ENCODE peak calls at places on chromosomes 7 and 10, in seven cellular contexts. One of them, this sample, is unnamed.

GRCh38 chr7:133771778-133772421 is 355.2 kb upstream of the LRGUK start:
- DNase-seq in left ventricle myocardium inferior: no peak
- DNase-seq in SIG-M5: no peak
- DNase-seq in LoVo: no peak
- DNase-seq in stimulated activated CD4-positive, alpha-beta T cell treated with anti-CD3 and anti-CD28 coated beads, Interleukin-1b, Interleukin-23, amount 100 ng/mL, for 24 hours: no peak
- DNase-seq in foreskin fibroblast: no peak
- DNase-seq in stimulated activated CD8-positive, alpha-beta memory T cell treated with anti-CD3 and anti-CD28 coated beads, Interleukin-12 subunit alpha, Interleukin-12 subunit beta, amount 100 ng/mL, for 1 hour: no peak
- DNase-seq in this sample: no peak

GRCh38 chr7:101172854-101173751 is 7.0 kb downstream of the NAT16 start:
- DNase-seq in left ventricle myocardium inferior: peak
- DNase-seq in SIG-M5: no peak
- DNase-seq in LoVo: peak
- DNase-seq in stimulated activated CD4-positive, alpha-beta T cell treated with anti-CD3 and anti-CD28 coated beads, Interleukin-1b, Interleukin-23, amount 100 ng/mL, for 24 hours: no peak
- DNase-seq in foreskin fibroblast: peak
- DNase-seq in stimulated activated CD8-positive, alpha-beta memory T cell treated with anti-CD3 and anti-CD28 coated beads, Interleukin-12 subunit alpha, Interleukin-12 subunit beta, amount 100 ng/mL, for 1 hour: no peak
- DNase-seq in this sample: no peak

GRCh38 chr7:105734233-105734632 is 142.2 kb downstream of the ATXN7L1 start:
- DNase-seq in left ventricle myocardium inferior: no peak
- DNase-seq in SIG-M5: no peak
- DNase-seq in LoVo: no peak
- DNase-seq in stimulated activated CD4-positive, alpha-beta T cell treated with anti-CD3 and anti-CD28 coated beads, Interleukin-1b, Interleukin-23, amount 100 ng/mL, for 24 hours: no peak
- DNase-seq in foreskin fibroblast: no peak
- DNase-seq in stimulated activated CD8-positive, alpha-beta memory T cell treated with anti-CD3 and anti-CD28 coated beads, Interleukin-12 subunit alpha, Interleukin-12 subunit beta, amount 100 ng/mL, for 1 hour: no peak
- DNase-seq in this sample: no peak

GRCh38 chr7:95798401-95798930 is 26.1 kb downstream of the DYNC1I1 start:
- DNase-seq in left ventricle myocardium inferior: no peak
- DNase-seq in SIG-M5: no peak
- DNase-seq in LoVo: no peak
- DNase-seq in stimulated activated CD4-positive, alpha-beta T cell treated with anti-CD3 and anti-CD28 coated beads, Interleukin-1b, Interleukin-23, amount 100 ng/mL, for 24 hours: no peak
- DNase-seq in foreskin fibroblast: no peak
- DNase-seq in stimulated activated CD8-positive, alpha-beta memory T cell treated with anti-CD3 and anti-CD28 coated beads, Interleukin-12 subunit alpha, Interleukin-12 subunit beta, amount 100 ng/mL, for 1 hour: no peak
- DNase-seq in this sample: no peak

GRCh38 chr10:131930586-131931330 is 29.9 kb downstream of the PPP2R2D start:
- DNase-seq in left ventricle myocardium inferior: no peak
- DNase-seq in SIG-M5: no peak
- DNase-seq in LoVo: no peak
- DNase-seq in stimulated activated CD4-positive, alpha-beta T cell treated with anti-CD3 and anti-CD28 coated beads, Interleukin-1b, Interleukin-23, amount 100 ng/mL, for 24 hours: no peak
- DNase-seq in foreskin fibroblast: no peak
- DNase-seq in stimulated activated CD8-positive, alpha-beta memory T cell treated with anti-CD3 and anti-CD28 coated beads, Interleukin-12 subunit alpha, Interleukin-12 subunit beta, amount 100 ng/mL, for 1 hour: no peak
- DNase-seq in this sample: no peak

GRCh38 chr10:14391342-14391741 is 60.6 kb upstream of the FRMD4A start:
- DNase-seq in left ventricle myocardium inferior: no peak
- DNase-seq in SIG-M5: no peak
- DNase-seq in LoVo: no peak
- DNase-seq in stimulated activated CD4-positive, alpha-beta T cell treated with anti-CD3 and anti-CD28 coated beads, Interleukin-1b, Interleukin-23, amount 100 ng/mL, for 24 hours: no peak
- DNase-seq in foreskin fibroblast: no peak
- DNase-seq in stimulated activated CD8-positive, alpha-beta memory T cell treated with anti-CD3 and anti-CD28 coated beads, Interleukin-12 subunit alpha, Interleukin-12 subunit beta, amount 100 ng/mL, for 1 hour: no peak
- DNase-seq in this sample: no peak

GRCh38 chr7:148230883-148231282 is 359.7 kb upstream of the C7orf33 start:
- DNase-seq in left ventricle myocardium inferior: no peak
- DNase-seq in SIG-M5: no peak
- DNase-seq in LoVo: no peak
- DNase-seq in stimulated activated CD4-positive, alpha-beta T cell treated with anti-CD3 and anti-CD28 coated beads, Interleukin-1b, Interleukin-23, amount 100 ng/mL, for 24 hours: no peak
- DNase-seq in foreskin fibroblast: no peak
- DNase-seq in stimulated activated CD8-positive, alpha-beta memory T cell treated with anti-CD3 and anti-CD28 coated beads, Interleukin-12 subunit alpha, Interleukin-12 subunit beta, amount 100 ng/mL, for 1 hour: no peak
- DNase-seq in this sample: no peak

GRCh38 chr10:84097787-84098353 is 41.4 kb upstream of the GHITM start:
- DNase-seq in left ventricle myocardium inferior: no peak
- DNase-seq in SIG-M5: no peak
- DNase-seq in LoVo: peak
- DNase-seq in stimulated activated CD4-positive, alpha-beta T cell treated with anti-CD3 and anti-CD28 coated beads, Interleukin-1b, Interleukin-23, amount 100 ng/mL, for 24 hours: no peak
- DNase-seq in foreskin fibroblast: no peak
- DNase-seq in stimulated activated CD8-positive, alpha-beta memory T cell treated with anti-CD3 and anti-CD28 coated beads, Interleukin-12 subunit alpha, Interleukin-12 subunit beta, amount 100 ng/mL, for 1 hour: no peak
- DNase-seq in this sample: no peak

GRCh38 chr7:42236266-42237161 is 495 bp downstream of the GLI3 start:
- DNase-seq in left ventricle myocardium inferior: peak
- DNase-seq in SIG-M5: no peak
- DNase-seq in LoVo: no peak
- DNase-seq in stimulated activated CD4-positive, alpha-beta T cell treated with anti-CD3 and anti-CD28 coated beads, Interleukin-1b, Interleukin-23, amount 100 ng/mL, for 24 hours: no peak
- DNase-seq in foreskin fibroblast: peak
- DNase-seq in stimulated activated CD8-positive, alpha-beta memory T cell treated with anti-CD3 and anti-CD28 coated beads, Interleukin-12 subunit alpha, Interleukin-12 subunit beta, amount 100 ng/mL, for 1 hour: no peak
- DNase-seq in this sample: no peak

GRCh38 chr7:98870071-98870651 is 347 bp upstream of the TMEM130 start:
- DNase-seq in left ventricle myocardium inferior: peak
- DNase-seq in SIG-M5: no peak
- DNase-seq in LoVo: no peak
- DNase-seq in stimulated activated CD4-positive, alpha-beta T cell treated with anti-CD3 and anti-CD28 coated beads, Interleukin-1b, Interleukin-23, amount 100 ng/mL, for 24 hours: peak
- DNase-seq in foreskin fibroblast: peak
- DNase-seq in stimulated activated CD8-positive, alpha-beta memory T cell treated with anti-CD3 and anti-CD28 coated beads, Interleukin-12 subunit alpha, Interleukin-12 subunit beta, amount 100 ng/mL, for 1 hour: peak
- DNase-seq in this sample: peak

GRCh38 chr10:43689955-43690771 is 41.5 kb upstream of the ZNF32 start:
- DNase-seq in left ventricle myocardium inferior: peak
- DNase-seq in SIG-M5: no peak
- DNase-seq in LoVo: peak
- DNase-seq in stimulated activated CD4-positive, alpha-beta T cell treated with anti-CD3 and anti-CD28 coated beads, Interleukin-1b, Interleukin-23, amount 100 ng/mL, for 24 hours: peak
- DNase-seq in foreskin fibroblast: peak
- DNase-seq in stimulated activated CD8-positive, alpha-beta memory T cell treated with anti-CD3 and anti-CD28 coated beads, Interleukin-12 subunit alpha, Interleukin-12 subunit beta, amount 100 ng/mL, for 1 hour: peak
- DNase-seq in this sample: peak

GRCh38 chr7:98234429-98235147 is 17.4 kb downstream of the TECPR1 start:
- DNase-seq in left ventricle myocardium inferior: no peak
- DNase-seq in SIG-M5: no peak
- DNase-seq in LoVo: no peak
- DNase-seq in stimulated activated CD4-positive, alpha-beta T cell treated with anti-CD3 and anti-CD28 coated beads, Interleukin-1b, Interleukin-23, amount 100 ng/mL, for 24 hours: no peak
- DNase-seq in foreskin fibroblast: no peak
- DNase-seq in stimulated activated CD8-positive, alpha-beta memory T cell treated with anti-CD3 and anti-CD28 coated beads, Interleukin-12 subunit alpha, Interleukin-12 subunit beta, amount 100 ng/mL, for 1 hour: no peak
- DNase-seq in this sample: no peak

GRCh38 chr7:113128028-113128427 is 9.7 kb upstream of the SMIM30 start:
- DNase-seq in left ventricle myocardium inferior: no peak
- DNase-seq in SIG-M5: no peak
- DNase-seq in LoVo: no peak
- DNase-seq in stimulated activated CD4-positive, alpha-beta T cell treated with anti-CD3 and anti-CD28 coated beads, Interleukin-1b, Interleukin-23, amount 100 ng/mL, for 24 hours: no peak
- DNase-seq in foreskin fibroblast: no peak
- DNase-seq in stimulated activated CD8-positive, alpha-beta memory T cell treated with anti-CD3 and anti-CD28 coated beads, Interleukin-12 subunit alpha, Interleukin-12 subunit beta, amount 100 ng/mL, for 1 hour: no peak
- DNase-seq in this sample: no peak

GRCh38 chr7:92987095-92987494 is 130.7 kb downstream of the SAMD9 start:
- DNase-seq in left ventricle myocardium inferior: no peak
- DNase-seq in SIG-M5: no peak
- DNase-seq in LoVo: no peak
- DNase-seq in stimulated activated CD4-positive, alpha-beta T cell treated with anti-CD3 and anti-CD28 coated beads, Interleukin-1b, Interleukin-23, amount 100 ng/mL, for 24 hours: no peak
- DNase-seq in foreskin fibroblast: peak
- DNase-seq in stimulated activated CD8-positive, alpha-beta memory T cell treated with anti-CD3 and anti-CD28 coated beads, Interleukin-12 subunit alpha, Interleukin-12 subunit beta, amount 100 ng/mL, for 1 hour: no peak
- DNase-seq in this sample: no peak

GRCh38 chr7:135224027-135224426 is 9.6 kb upstream of the STRA8 start:
- DNase-seq in left ventricle myocardium inferior: no peak
- DNase-seq in SIG-M5: peak
- DNase-seq in LoVo: no peak
- DNase-seq in stimulated activated CD4-positive, alpha-beta T cell treated with anti-CD3 and anti-CD28 coated beads, Interleukin-1b, Interleukin-23, amount 100 ng/mL, for 24 hours: no peak
- DNase-seq in foreskin fibroblast: no peak
- DNase-seq in stimulated activated CD8-positive, alpha-beta memory T cell treated with anti-CD3 and anti-CD28 coated beads, Interleukin-12 subunit alpha, Interleukin-12 subunit beta, amount 100 ng/mL, for 1 hour: no peak
- DNase-seq in this sample: no peak

GRCh38 chr7:137342751-137343482 is 616 bp downstream of the PTN start:
- DNase-seq in left ventricle myocardium inferior: no peak
- DNase-seq in SIG-M5: no peak
- DNase-seq in LoVo: no peak
- DNase-seq in stimulated activated CD4-positive, alpha-beta T cell treated with anti-CD3 and anti-CD28 coated beads, Interleukin-1b, Interleukin-23, amount 100 ng/mL, for 24 hours: no peak
- DNase-seq in foreskin fibroblast: no peak
- DNase-seq in stimulated activated CD8-positive, alpha-beta memory T cell treated with anti-CD3 and anti-CD28 coated beads, Interleukin-12 subunit alpha, Interleukin-12 subunit beta, amount 100 ng/mL, for 1 hour: no peak
- DNase-seq in this sample: no peak

GRCh38 chr7:87416682-87417587 is 58.5 kb downstream of the ABCB4 start:
- DNase-seq in left ventricle myocardium inferior: no peak
- DNase-seq in SIG-M5: no peak
- DNase-seq in LoVo: peak
- DNase-seq in stimulated activated CD4-positive, alpha-beta T cell treated with anti-CD3 and anti-CD28 coated beads, Interleukin-1b, Interleukin-23, amount 100 ng/mL, for 24 hours: peak
- DNase-seq in foreskin fibroblast: peak
- DNase-seq in stimulated activated CD8-positive, alpha-beta memory T cell treated with anti-CD3 and anti-CD28 coated beads, Interleukin-12 subunit alpha, Interleukin-12 subunit beta, amount 100 ng/mL, for 1 hour: peak
- DNase-seq in this sample: peak

GRCh38 chr7:136480875-136481274 is 387.6 kb upstream of the CHRM2 start:
- DNase-seq in left ventricle myocardium inferior: no peak
- DNase-seq in SIG-M5: no peak
- DNase-seq in LoVo: no peak
- DNase-seq in stimulated activated CD4-positive, alpha-beta T cell treated with anti-CD3 and anti-CD28 coated beads, Interleukin-1b, Interleukin-23, amount 100 ng/mL, for 24 hours: no peak
- DNase-seq in foreskin fibroblast: no peak
- DNase-seq in stimulated activated CD8-positive, alpha-beta memory T cell treated with anti-CD3 and anti-CD28 coated beads, Interleukin-12 subunit alpha, Interleukin-12 subunit beta, amount 100 ng/mL, for 1 hour: no peak
- DNase-seq in this sample: no peak

GRCh38 chr7:54955296-54955695 is 63.5 kb upstream of the EGFR start:
- DNase-seq in left ventricle myocardium inferior: no peak
- DNase-seq in SIG-M5: no peak
- DNase-seq in LoVo: no peak
- DNase-seq in stimulated activated CD4-positive, alpha-beta T cell treated with anti-CD3 and anti-CD28 coated beads, Interleukin-1b, Interleukin-23, amount 100 ng/mL, for 24 hours: no peak
- DNase-seq in foreskin fibroblast: no peak
- DNase-seq in stimulated activated CD8-positive, alpha-beta memory T cell treated with anti-CD3 and anti-CD28 coated beads, Interleukin-12 subunit alpha, Interleukin-12 subunit beta, amount 100 ng/mL, for 1 hour: no peak
- DNase-seq in this sample: no peak

GRCh38 chr10:117609095-117609821 is 66.7 kb downstream of the EMX2 start:
- DNase-seq in left ventricle myocardium inferior: peak
- DNase-seq in SIG-M5: no peak
- DNase-seq in LoVo: no peak
- DNase-seq in stimulated activated CD4-positive, alpha-beta T cell treated with anti-CD3 and anti-CD28 coated beads, Interleukin-1b, Interleukin-23, amount 100 ng/mL, for 24 hours: no peak
- DNase-seq in foreskin fibroblast: peak
- DNase-seq in stimulated activated CD8-positive, alpha-beta memory T cell treated with anti-CD3 and anti-CD28 coated beads, Interleukin-12 subunit alpha, Interleukin-12 subunit beta, amount 100 ng/mL, for 1 hour: no peak
- DNase-seq in this sample: no peak

GRCh38 chr10:91415816-91416215 is 5.7 kb downstream of the HECTD2 start:
- DNase-seq in left ventricle myocardium inferior: no peak
- DNase-seq in SIG-M5: no peak
- DNase-seq in LoVo: peak
- DNase-seq in stimulated activated CD4-positive, alpha-beta T cell treated with anti-CD3 and anti-CD28 coated beads, Interleukin-1b, Interleukin-23, amount 100 ng/mL, for 24 hours: no peak
- DNase-seq in foreskin fibroblast: no peak
- DNase-seq in stimulated activated CD8-positive, alpha-beta memory T cell treated with anti-CD3 and anti-CD28 coated beads, Interleukin-12 subunit alpha, Interleukin-12 subunit beta, amount 100 ng/mL, for 1 hour: no peak
- DNase-seq in this sample: no peak

This sample was measured in memory B cell.